ENCODE peak calls at places on chromosomes 7 and 10, in eight cellular contexts. One of them, this sample, is unnamed.

GRCh38 chr7:47979145-47979831 is at the start of gene HUS1:
- DNase-seq in astrocyte of the spinal cord: peak
- DNase-seq in retinal pigment epithelial cell: peak
- DNase-seq in neural crest cell: peak
- DNase-seq in OCI-LY7: peak
- DNase-seq in cardiac muscle cell: peak
- DNase-seq in HL-60: peak
- DNase-seq in glutamatergic neuron: peak
- DNase-seq in this sample: peak

GRCh38 chr7:53035499-53036412 is at the start of gene POM121L12:
- DNase-seq in HL-60: no peak
- DNase-seq in cardiac muscle cell: no peak
- DNase-seq in glutamatergic neuron: no peak
- DNase-seq in OCI-LY7: no peak
- DNase-seq in astrocyte of the spinal cord: no peak
- DNase-seq in retinal pigment epithelial cell: no peak
- DNase-seq in neural crest cell: no peak
- DNase-seq in this sample: no peak

GRCh38 chr7:132189881-132190280 is 386.4 kb downstream of the PLXNA4 start:
- DNase-seq in retinal pigment epithelial cell: no peak
- DNase-seq in neural crest cell: no peak
- DNase-seq in cardiac muscle cell: no peak
- DNase-seq in HL-60: no peak
- DNase-seq in astrocyte of the spinal cord: no peak
- DNase-seq in OCI-LY7: no peak
- DNase-seq in glutamatergic neuron: no peak
- DNase-seq in this sample: no peak

GRCh38 chr7:117087639-117088396 is 134.5 kb downstream of the ST7 start:
- DNase-seq in OCI-LY7: no peak
- DNase-seq in glutamatergic neuron: no peak
- DNase-seq in retinal pigment epithelial cell: no peak
- DNase-seq in astrocyte of the spinal cord: no peak
- DNase-seq in neural crest cell: no peak
- DNase-seq in HL-60: no peak
- DNase-seq in cardiac muscle cell: no peak
- DNase-seq in this sample: no peak

GRCh38 chr7:18497800-18498199 is 2.3 kb downstream of the HDAC9 start:
- DNase-seq in retinal pigment epithelial cell: no peak
- DNase-seq in neural crest cell: no peak
- DNase-seq in glutamatergic neuron: no peak
- DNase-seq in OCI-LY7: no peak
- DNase-seq in HL-60: no peak
- DNase-seq in cardiac muscle cell: no peak
- DNase-seq in astrocyte of the spinal cord: no peak
- DNase-seq in this sample: no peak

GRCh38 chr10:49165259-49165658 is 22.9 kb downstream of the TMEM273 start:
- DNase-seq in glutamatergic neuron: no peak
- DNase-seq in HL-60: no peak
- DNase-seq in retinal pigment epithelial cell: no peak
- DNase-seq in astrocyte of the spinal cord: no peak
- DNase-seq in OCI-LY7: no peak
- DNase-seq in neural crest cell: no peak
- DNase-seq in cardiac muscle cell: no peak
- DNase-seq in this sample: no peak

GRCh38 chr10:72320676-72321247 is 34.0 kb downstream of the DNAJB12 start:
- DNase-seq in astrocyte of the spinal cord: peak
- DNase-seq in neural crest cell: peak
- DNase-seq in OCI-LY7: peak
- DNase-seq in cardiac muscle cell: peak
- DNase-seq in retinal pigment epithelial cell: peak
- DNase-seq in HL-60: peak
- DNase-seq in glutamatergic neuron: peak
- DNase-seq in this sample: peak

GRCh38 chr10:36195364-36195763 is 553.3 kb upstream of the FZD8 start:
- DNase-seq in glutamatergic neuron: no peak
- DNase-seq in astrocyte of the spinal cord: no peak
- DNase-seq in HL-60: no peak
- DNase-seq in retinal pigment epithelial cell: no peak
- DNase-seq in neural crest cell: no peak
- DNase-seq in OCI-LY7: no peak
- DNase-seq in cardiac muscle cell: no peak
- DNase-seq in this sample: no peak

GRCh38 chr7:111113263-111114017 is 22.5 kb downstream of the LRRN3 start:
- DNase-seq in neural crest cell: no peak
- DNase-seq in cardiac muscle cell: no peak
- DNase-seq in astrocyte of the spinal cord: peak
- DNase-seq in glutamatergic neuron: no peak
- DNase-seq in OCI-LY7: no peak
- DNase-seq in HL-60: no peak
- DNase-seq in retinal pigment epithelial cell: no peak
- DNase-seq in this sample: no peak

GRCh38 chr10:60200682-60201053 is 189.0 kb downstream of the ANK3 start:
- DNase-seq in neural crest cell: no peak
- DNase-seq in retinal pigment epithelial cell: no peak
- DNase-seq in OCI-LY7: no peak
- DNase-seq in HL-60: no peak
- DNase-seq in astrocyte of the spinal cord: no peak
- DNase-seq in cardiac muscle cell: no peak
- DNase-seq in glutamatergic neuron: no peak
- DNase-seq in this sample: no peak

GRCh38 chr10:112805701-112806100 is 144.3 kb upstream of the TCF7L2 start:
- DNase-seq in neural crest cell: no peak
- DNase-seq in retinal pigment epithelial cell: no peak
- DNase-seq in HL-60: no peak
- DNase-seq in astrocyte of the spinal cord: no peak
- DNase-seq in glutamatergic neuron: no peak
- DNase-seq in OCI-LY7: no peak
- DNase-seq in cardiac muscle cell: no peak
- DNase-seq in this sample: no peak

GRCh38 chr7:17674166-17674955 is 265.9 kb downstream of the SNX13 start:
- DNase-seq in astrocyte of the spinal cord: no peak
- DNase-seq in cardiac muscle cell: no peak
- DNase-seq in HL-60: no peak
- DNase-seq in glutamatergic neuron: no peak
- DNase-seq in OCI-LY7: no peak
- DNase-seq in neural crest cell: no peak
- DNase-seq in retinal pigment epithelial cell: no peak
- DNase-seq in this sample: no peak

GRCh38 chr10:19921300-19922140 is 105.3 kb downstream of the PLXDC2 start:
- DNase-seq in astrocyte of the spinal cord: peak
- DNase-seq in neural crest cell: no peak
- DNase-seq in HL-60: no peak
- DNase-seq in retinal pigment epithelial cell: peak
- DNase-seq in cardiac muscle cell: no peak
- DNase-seq in OCI-LY7: no peak
- DNase-seq in glutamatergic neuron: no peak
- DNase-seq in this sample: no peak

GRCh38 chr7:106419455-106420182 is 134.8 kb upstream of the NAMPT start:
- DNase-seq in astrocyte of the spinal cord: no peak
- DNase-seq in OCI-LY7: no peak
- DNase-seq in neural crest cell: no peak
- DNase-seq in HL-60: no peak
- DNase-seq in retinal pigment epithelial cell: no peak
- DNase-seq in cardiac muscle cell: no peak
- DNase-seq in glutamatergic neuron: no peak
- DNase-seq in this sample: no peak

GRCh38 chr7:41599760-41600159 is 103.1 kb downstream of the INHBA start:
- DNase-seq in astrocyte of the spinal cord: no peak
- DNase-seq in HL-60: no peak
- DNase-seq in OCI-LY7: no peak
- DNase-seq in cardiac muscle cell: no peak
- DNase-seq in neural crest cell: no peak
- DNase-seq in retinal pigment epithelial cell: no peak
- DNase-seq in glutamatergic neuron: peak
- DNase-seq in this sample: no peak
- TF ChIP-seq CTCF in astrocyte of the spinal cord: peak
- TF ChIP-seq CTCF in HL-60: no peak
- TF ChIP-seq CTCF in OCI-LY7: peak
- TF ChIP-seq CTCF in cardiac muscle cell: no peak
- TF ChIP-seq CTCF in neural crest cell: peak
- TF ChIP-seq CTCF in retinal pigment epithelial cell: peak
- TF ChIP-seq CTCF in glutamatergic neuron: peak
- TF ChIP-seq CTCF in this sample: no peak

DNA sequence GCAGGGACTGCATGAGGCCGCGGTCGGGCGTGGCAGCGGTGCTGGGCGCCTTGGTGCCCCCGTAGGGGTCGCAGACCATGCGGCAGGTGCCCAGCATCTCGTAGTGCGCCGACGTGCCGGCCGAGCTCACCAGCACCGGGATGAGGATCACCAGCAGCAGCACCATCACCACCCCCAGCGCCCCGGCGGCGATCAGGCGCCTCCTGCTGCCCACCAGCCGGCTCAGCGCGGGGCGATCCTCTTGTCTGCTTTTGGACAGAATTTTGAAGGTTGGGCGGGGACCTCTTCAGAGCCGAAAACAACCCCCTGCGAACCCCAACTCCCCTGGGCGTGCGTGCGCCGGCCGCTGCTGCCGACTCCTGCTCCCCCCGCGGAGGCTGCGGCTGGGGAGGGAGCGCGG is 779 bp downstream of the C1QL3 start:
- DNase-seq in glutamatergic neuron: peak
- DNase-seq in astrocyte of the spinal cord: no peak
- DNase-seq in retinal pigment epithelial cell: no peak
- DNase-seq in OCI-LY7: no peak
- DNase-seq in neural crest cell: peak
- DNase-seq in HL-60: no peak
- DNase-seq in cardiac muscle cell: peak
- DNase-seq in this sample: peak
- TF ChIP-seq CTCF in glutamatergic neuron: peak
- TF ChIP-seq CTCF in astrocyte of the spinal cord: peak
- TF ChIP-seq CTCF in retinal pigment epithelial cell: peak
- TF ChIP-seq CTCF in OCI-LY7: no peak
- TF ChIP-seq CTCF in neural crest cell: no peak
- TF ChIP-seq CTCF in HL-60: no peak
- TF ChIP-seq CTCF in cardiac muscle cell: peak
- TF ChIP-seq CTCF in this sample: peak

DNA sequence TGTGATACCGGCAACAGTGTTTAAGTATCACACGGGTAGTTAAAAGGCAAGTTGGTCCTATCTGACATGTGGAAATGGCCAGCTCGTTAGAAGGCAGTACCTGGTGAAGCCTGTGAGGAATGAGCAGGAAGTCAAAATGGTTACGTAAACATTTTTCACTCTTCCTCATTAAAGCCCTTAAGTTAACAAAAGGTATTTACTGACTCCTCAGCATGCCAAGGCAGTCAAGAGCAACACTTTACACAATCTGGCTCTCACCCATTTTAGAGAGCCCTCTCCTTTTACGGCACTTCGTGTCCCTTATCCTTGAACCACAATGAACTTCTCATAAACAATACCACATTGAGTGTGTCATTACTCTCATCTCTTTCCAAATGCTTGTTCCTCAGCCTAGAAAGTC is 11.0 kb upstream of the RSBN1L start:
- DNase-seq in astrocyte of the spinal cord: no peak
- DNase-seq in glutamatergic neuron: no peak
- DNase-seq in cardiac muscle cell: no peak
- DNase-seq in neural crest cell: no peak
- DNase-seq in HL-60: peak
- DNase-seq in OCI-LY7: no peak
- DNase-seq in retinal pigment epithelial cell: no peak
- DNase-seq in this sample: no peak
- TF ChIP-seq CTCF in astrocyte of the spinal cord: no peak
- TF ChIP-seq CTCF in glutamatergic neuron: no peak
- TF ChIP-seq CTCF in cardiac muscle cell: no peak
- TF ChIP-seq CTCF in neural crest cell: no peak
- TF ChIP-seq CTCF in HL-60: no peak
- TF ChIP-seq CTCF in OCI-LY7: no peak
- TF ChIP-seq CTCF in retinal pigment epithelial cell: no peak
- TF ChIP-seq CTCF in this sample: no peak

GRCh38 chr7:122463631-122464030 is 159.1 kb upstream of the FEZF1 start:
- DNase-seq in cardiac muscle cell: no peak
- DNase-seq in astrocyte of the spinal cord: no peak
- DNase-seq in glutamatergic neuron: no peak
- DNase-seq in HL-60: no peak
- DNase-seq in OCI-LY7: no peak
- DNase-seq in retinal pigment epithelial cell: no peak
- DNase-seq in neural crest cell: no peak
- DNase-seq in this sample: no peak

GRCh38 chr7:122460936-122461335 is 156.4 kb upstream of the FEZF1 start:
- DNase-seq in OCI-LY7: no peak
- DNase-seq in retinal pigment epithelial cell: no peak
- DNase-seq in astrocyte of the spinal cord: no peak
- DNase-seq in glutamatergic neuron: no peak
- DNase-seq in HL-60: no peak
- DNase-seq in neural crest cell: no peak
- DNase-seq in cardiac muscle cell: no peak
- DNase-seq in this sample: no peak

GRCh38 chr7:122468050-122468449 is 163.5 kb upstream of the FEZF1 start:
- DNase-seq in HL-60: no peak
- DNase-seq in OCI-LY7: no peak
- DNase-seq in retinal pigment epithelial cell: no peak
- DNase-seq in glutamatergic neuron: no peak
- DNase-seq in neural crest cell: no peak
- DNase-seq in astrocyte of the spinal cord: no peak
- DNase-seq in cardiac muscle cell: no peak
- DNase-seq in this sample: no peak

GRCh38 chr7:122470859-122471258 is 166.3 kb upstream of the FEZF1 start:
- DNase-seq in retinal pigment epithelial cell: no peak
- DNase-seq in OCI-LY7: no peak
- DNase-seq in neural crest cell: no peak
- DNase-seq in astrocyte of the spinal cord: no peak
- DNase-seq in glutamatergic neuron: no peak
- DNase-seq in HL-60: no peak
- DNase-seq in cardiac muscle cell: no peak
- DNase-seq in this sample: no peak

GRCh38 chr7:122465296-122465695 is 160.7 kb upstream of the FEZF1 start:
- DNase-seq in astrocyte of the spinal cord: no peak
- DNase-seq in cardiac muscle cell: no peak
- DNase-seq in retinal pigment epithelial cell: no peak
- DNase-seq in glutamatergic neuron: no peak
- DNase-seq in HL-60: no peak
- DNase-seq in neural crest cell: no peak
- DNase-seq in OCI-LY7: no peak
- DNase-seq in this sample: no peak
- TF ChIP-seq CTCF in astrocyte of the spinal cord: no peak
- TF ChIP-seq CTCF in cardiac muscle cell: no peak
- TF ChIP-seq CTCF in retinal pigment epithelial cell: no peak
- TF ChIP-seq CTCF in glutamatergic neuron: no peak
- TF ChIP-seq CTCF in HL-60: no peak
- TF ChIP-seq CTCF in neural crest cell: no peak
- TF ChIP-seq CTCF in OCI-LY7: no peak
- TF ChIP-seq CTCF in this sample: no peak

This sample was measured in GM20000.